ENCODE peak calls at places on chromosome 19, in five cellular contexts. Q is NCI-H1417; T is activated CD4-positive, alpha-beta T cell treated with anti-CD3 and anti-CD28 coated beads, Interleukin-2, amount 50 U/mL, for 24 hours; X is stimulated activated CD4-positive, alpha-beta T cell treated with anti-CD3 and anti-CD28 coated beads, Interleukin-4, amount 100 ng/mL, for 48 hours; V is EL. B is an unnamed sample.

GRCh38 chr19:16266586-16266942 is 58.1 kb upstream of the KLF2 start:
- DNase-seq in Q (no peak), T (no peak), X (peak), V (no peak), B (no peak)

GRCh38 chr19:12833747-12834417 is 497 bp downstream of the RTBDN start:
- DNase-seq in Q (peak), T (no peak), X (no peak), V (peak), B (peak)

GRCh38 chr19:1768918-1769644 is 15.8 kb downstream of the ONECUT3 start:
- DNase-seq in Q (no peak), T (no peak), X (no peak), V (no peak), B (no peak)

GRCh38 chr19:10379880-10380310 is 477 bp downstream of the TYK2 start:
- DNase-seq in Q (no peak), T (no peak), X (no peak), V (no peak), B (no peak)

GRCh38 chr19:18967358-18968146 is 26.5 kb upstream of the HOMER3 start:
- DNase-seq in Q (peak), T (no peak), X (no peak), V (peak), B (no peak)

GRCh38 chr19:19098703-19099632 is 35.2 kb downstream of the SLC25A42 start:
- DNase-seq in Q (no peak), T (no peak), X (no peak), V (no peak), B (no peak)

GRCh38 chr19:42942187-42942789 is 5.3 kb upstream of the PSG7 start:
- DNase-seq in Q (no peak), T (no peak), X (no peak), V (no peak), B (no peak)

GRCh38 chr19:3646336-3647092 is 19.9 kb upstream of the CACTIN start:
- DNase-seq in Q (no peak), T (no peak), X (no peak), V (no peak), B (no peak)

GRCh38 chr19:34904521-34904845 is 22.2 kb upstream of the ZNF30 start:
- DNase-seq in Q (no peak), T (no peak), X (no peak), V (no peak), B (no peak)

GRCh38 chr19:52307275-52307674 is 10.3 kb downstream of the ZNF480 start:
- DNase-seq in Q (peak), T (no peak), X (no peak), V (peak), B (no peak)

GRCh38 chr19:39444598-39445257 is 654 bp upstream of the SUPT5H start:
- DNase-seq in Q (no peak), T (no peak), X (no peak), V (peak), B (no peak)

GRCh38 chr19:54178581-54179261 is 5.8 kb upstream of the TMC4 start:
- DNase-seq in Q (peak), T (no peak), X (no peak), V (no peak), B (peak)

GRCh38 chr19:10009269-10009665 is 1.0 kb downstream of the COL5A3 start:
- DNase-seq in Q (no peak), T (peak), X (no peak), V (peak), B (no peak)

GRCh38 chr19:28466107-28467045 is 746.6 kb downstream of the UQCRFS1 start:
- DNase-seq in Q (peak), T (peak), X (peak), V (peak), B (peak)

GRCh38 chr19:11496391-11497163 is 9.1 kb downstream of the ZNF653 start:
- DNase-seq in Q (peak), T (peak), X (peak), V (peak), B (no peak)

GRCh38 chr19:38132781-38133180 is 91.2 kb downstream of the DPF1 start:
- DNase-seq in Q (no peak), T (no peak), X (no peak), V (no peak), B (no peak)